ENCODE peak calls at places on chromosomes 16 and 17, in seven cellular contexts. P is stimulated activated CD4-positive, alpha-beta T cell treated with anti-CD3 and anti-CD28 coated beads, Interleukin-15, amount 100 ng/mL, for 1 hour; I is iPS DF 6.9; F is caudate nucleus; S is fibroblast of the conjunctiva; U is adrenal gland; N is GM04503. X is an unnamed sample.

GRCh38 chr17:66730497-66730923 is 104.4 kb upstream of the CACNG5 start:
- DNase-seq in F (no peak), S (no peak), P (no peak), U (no peak), N (no peak), I (no peak), X (no peak)

GRCh38 chr17:57819273-57819672 is 30.6 kb downstream of the MRPS23 start:
- DNase-seq in N (no peak), U (no peak), S (no peak), F (no peak), I (no peak), P (no peak), X (no peak)

GRCh38 chr17:21817791-21818364 is 125.6 kb downstream of the KCNJ18 start:
- DNase-seq in F (no peak), I (no peak), U (no peak), S (no peak), P (no peak), N (no peak), X (no peak)

GRCh38 chr17:15321556-15322250 is 19.7 kb downstream of the TEKT3 start:
- DNase-seq in U (no peak), N (peak; percentile 24), P (no peak), S (no peak), I (no peak), F (no peak), X (no peak)

GRCh38 chr17:27157297-27157696 is 136.6 kb upstream of the WSB1 start:
- DNase-seq in N (no peak), P (no peak), S (no peak), U (no peak), F (no peak), I (no peak), X (no peak)

GRCh38 chr17:36198831-36199465 is 2.4 kb upstream of the CCL3L1 start:
- DNase-seq in I (no peak), F (no peak), U (no peak), S (no peak), N (no peak), P (no peak), X (no peak)

GRCh38 chr16:81061855-81062608 is 15.0 kb downstream of the C16orf46 start:
- DNase-seq in P (no peak), N (no peak), I (no peak), F (no peak), S (no peak), U (no peak), X (no peak)

GRCh38 chr17:7837375-7838290 is 3.6 kb downstream of the KDM6B start:
- DNase-seq in I (no peak), N (no peak), U (peak; percentile 6), S (no peak), P (no peak), F (no peak), X (no peak)

GRCh38 chr17:17415006-17415405 is 61.8 kb upstream of the MED9 start:
- DNase-seq in S (no peak), F (no peak), N (no peak), P (no peak), U (no peak), I (no peak), X (no peak)